ENCODE peak calls at places on chromosomes 11 and 22, in five cellular contexts. P, L, B, D and J are unnamed samples.
A peak's percentile ranks its signal among the peaks of the same experiment; 100 is the strongest.

GRCh38 chr11:114738954-114739353 is 60.6 kb downstream of the NXPE2 start:
- DNase-seq in L (no peak), D (peak; percentile 44), P (no peak), B (peak; percentile 12), J (peak; percentile 11)

GRCh38 chr11:83865636-83866461 is 579.7 kb upstream of the CCDC90B start:
- DNase-seq in P (no peak), D (peak; percentile 3), L (no peak), B (no peak), J (peak; percentile 18)

GRCh38 chr22:50190182-50190951 is 4.7 kb downstream of the TRABD start:
- DNase-seq in P (peak; percentile 88), L (peak; percentile 86), B (peak; percentile 56), D (no peak), J (peak; percentile 35)

GRCh38 chr11:118907749-118908106 is 18.0 kb downstream of the BCL9L start:
- DNase-seq in D (no peak), P (no peak), L (no peak), B (no peak), J (no peak)

GRCh38 chr11:122128146-122128545 is 12.1 kb upstream of the BLID start:
- DNase-seq in P (no peak), D (no peak), L (no peak), B (no peak), J (no peak)

GRCh38 chr22:38098410-38099249 is 11.9 kb downstream of the BAIAP2L2 start:
- DNase-seq in D (no peak), L (no peak), B (no peak), P (no peak), J (no peak)

GRCh38 chr22:44483878-44484277 is 14.2 kb downstream of the RTL6 start:
- DNase-seq in L (no peak), D (no peak), P (no peak), B (no peak), J (no peak)

GRCh38 chr11:32479291-32479690 is 44.0 kb upstream of the WT1 start:
- DNase-seq in B (no peak), D (no peak), L (no peak), P (no peak), J (no peak)

GRCh38 chr11:3087821-3088800 is 30.9 kb upstream of the CARS1 start:
- DNase-seq in P (no peak), B (no peak), L (no peak), D (peak; percentile 78), J (no peak)

GRCh38 chr11:57815476-57815875 is 53.9 kb downstream of the CTNND1 start:
- DNase-seq in L (no peak), P (no peak), D (no peak), B (no peak), J (no peak)

GRCh38 chr11:103800406-103801114 is 235.9 kb upstream of the DDI1 start:
- DNase-seq in B (no peak), L (no peak), D (no peak), P (no peak), J (no peak)

GRCh38 chr11:111871693-111872161 is 346 bp upstream of the ALG9 start:
- DNase-seq in P (no peak), L (no peak), B (no peak), D (no peak), J (no peak)

GRCh38 chr11:60265373-60266214 is 14.9 kb upstream of the MS4A4A start:
- DNase-seq in L (no peak), D (peak; percentile 35), B (no peak), P (no peak), J (peak; percentile 32)

GRCh38 chr22:43066844-43067385 is 22.3 kb downstream of the TTLL1 start:
- DNase-seq in P (no peak), L (no peak), B (no peak), D (peak; percentile 90), J (no peak)

GRCh38 chr11:122165972-122166371 is 50.0 kb upstream of the BLID start:
- DNase-seq in L (no peak), P (no peak), D (no peak), B (no peak), J (no peak)

GRCh38 chr11:36389811-36390210 is 93.7 kb downstream of the PRR5L start:
- DNase-seq in L (no peak), D (no peak), P (no peak), B (no peak), J (no peak)

GRCh38 chr11:68471360-68472340 is 11.1 kb downstream of the PPP6R3 start:
- DNase-seq in L (peak; percentile 41), D (peak; percentile 82), P (no peak), B (no peak), J (no peak)

GRCh38 chr22:19663821-19664325 is 50.4 kb upstream of the SEPTIN5 start:
- DNase-seq in B (no peak), L (no peak), D (peak; percentile 24), P (no peak), J (no peak)